ENCODE peak calls at places on chromosomes 1 and 21, in six cellular contexts. N, A, T, Z, P and M are unnamed samples.

GRCh38 chr1:160460683-160461287 is 60.4 kb downstream of the VANGL2 start:
- DNase-seq in P (no peak), T (no peak), A (no peak), Z (no peak), N (no peak), M (no peak)

GRCh38 chr1:17280436-17280835 is 27.6 kb upstream of the PADI4 start:
- DNase-seq in A (no peak), P (no peak), T (no peak), N (no peak), Z (no peak), M (no peak)

GRCh38 chr1:57142999-57143398 is 177.2 kb upstream of the C8B start:
- DNase-seq in Z (no peak), T (no peak), A (no peak), P (no peak), N (no peak), M (no peak)

GRCh38 chr1:194117582-194117981 is 931.2 kb upstream of the B3GALT2 start:
- DNase-seq in Z (no peak), P (no peak), T (peak; percentile 86), N (no peak), A (peak; percentile 48), M (no peak)

GRCh38 chr1:240946926-240947325 is 335.0 kb upstream of the GREM2 start:
- DNase-seq in Z (peak; percentile 73), A (peak; percentile 74), P (peak; percentile 47), T (no peak), N (no peak), M (peak; percentile 20)

GRCh38 chr1:168774241-168774640 is 45.2 kb upstream of the DPT start:
- DNase-seq in P (no peak), A (no peak), N (peak; percentile 68), T (no peak), Z (no peak), M (no peak)

GRCh38 chr1:11690669-11691301 is 725 bp upstream of the DRAXIN start:
- DNase-seq in Z (peak; percentile 9), P (no peak), T (no peak), N (no peak), A (peak; percentile 71), M (peak; percentile 78)

GRCh38 chr1:244241438-244241837 is 190.4 kb downstream of the ZBTB18 start:
- DNase-seq in N (no peak), Z (no peak), P (no peak), A (peak; percentile 65), T (no peak), M (no peak)

GRCh38 chr1:19909971-19910370 is 13.4 kb downstream of the PLA2G2E start:
- DNase-seq in N (no peak), T (no peak), Z (no peak), P (no peak), A (no peak), M (no peak)

GRCh38 chr1:3283849-3284248 is 170.6 kb upstream of the ARHGEF16 start:
- DNase-seq in Z (peak; percentile 39), A (peak; percentile 69), N (no peak), T (peak; percentile 73), P (no peak), M (peak; percentile 77)

GRCh38 chr1:29259802-29260441 is 23.6 kb downstream of the PTPRU start:
- DNase-seq in N (peak; percentile 67), Z (no peak), A (no peak), T (peak; percentile 80), P (no peak), M (peak; percentile 69)

GRCh38 chr1:83883979-83884378 is 115.0 kb downstream of the TTLL7 start:
- DNase-seq in N (no peak), Z (no peak), P (no peak), T (no peak), A (no peak), M (no peak)

GRCh38 chr1:54069792-54070548 is 16.6 kb downstream of the TCEANC2 start:
- DNase-seq in A (peak; percentile 73), N (no peak), Z (no peak), T (no peak), P (peak; percentile 49), M (peak; percentile 85)

DNA sequence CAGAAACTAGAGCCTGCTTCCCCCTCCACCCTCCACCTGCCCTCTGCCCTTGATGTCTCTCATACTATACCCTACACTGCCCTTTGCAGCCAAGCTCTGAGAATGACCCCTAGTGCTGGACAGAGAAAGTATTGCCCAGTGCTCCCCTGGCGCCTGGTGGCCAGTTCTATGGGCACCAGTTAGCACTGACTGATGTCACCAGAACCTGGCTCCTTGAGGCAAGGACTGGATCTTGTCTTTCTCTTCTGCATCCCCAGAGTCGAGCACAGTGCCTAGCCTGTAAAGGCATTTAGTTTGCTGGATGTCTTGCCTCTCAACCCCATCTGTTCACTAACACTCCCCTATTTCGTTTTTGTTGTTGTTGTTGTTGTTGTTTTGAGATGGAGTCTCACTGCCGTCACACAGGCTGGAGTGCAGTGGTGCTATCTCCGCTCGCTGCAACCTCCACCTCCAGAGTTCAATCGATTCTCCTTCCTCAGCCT is 5.9 kb downstream of the PHLDA3 start:
- DNase-seq in T (peak; percentile 77), Z (no peak), A (peak; percentile 55), N (peak; percentile 51), P (no peak), M (no peak)
- TF ChIP-seq CTCF in T (peak; percentile 51), Z (peak; percentile 37), A (peak; percentile 49), N (peak; percentile 47), P (peak; percentile 72), M (no peak)

GRCh38 chr1:26900001-26900814 is at the start of gene GPATCH3:
- DNase-seq in N (peak; percentile 91), T (peak; percentile 88), Z (peak; percentile 80), P (peak; percentile 90), A (peak; percentile 92), M (peak; percentile 91)
- TF ChIP-seq CTCF in N (no peak), T (no peak), Z (no peak), P (no peak), A (no peak), M (no peak)

GRCh38 chr1:22452401-22452963 is 831 bp downstream of the ZBTB40 start:
- DNase-seq in N (peak; percentile 32), A (no peak), T (no peak), P (no peak), Z (no peak), M (no peak)
- TF ChIP-seq CTCF in N (no peak), A (no peak), T (no peak), P (no peak), Z (no peak), M (no peak)

DNA sequence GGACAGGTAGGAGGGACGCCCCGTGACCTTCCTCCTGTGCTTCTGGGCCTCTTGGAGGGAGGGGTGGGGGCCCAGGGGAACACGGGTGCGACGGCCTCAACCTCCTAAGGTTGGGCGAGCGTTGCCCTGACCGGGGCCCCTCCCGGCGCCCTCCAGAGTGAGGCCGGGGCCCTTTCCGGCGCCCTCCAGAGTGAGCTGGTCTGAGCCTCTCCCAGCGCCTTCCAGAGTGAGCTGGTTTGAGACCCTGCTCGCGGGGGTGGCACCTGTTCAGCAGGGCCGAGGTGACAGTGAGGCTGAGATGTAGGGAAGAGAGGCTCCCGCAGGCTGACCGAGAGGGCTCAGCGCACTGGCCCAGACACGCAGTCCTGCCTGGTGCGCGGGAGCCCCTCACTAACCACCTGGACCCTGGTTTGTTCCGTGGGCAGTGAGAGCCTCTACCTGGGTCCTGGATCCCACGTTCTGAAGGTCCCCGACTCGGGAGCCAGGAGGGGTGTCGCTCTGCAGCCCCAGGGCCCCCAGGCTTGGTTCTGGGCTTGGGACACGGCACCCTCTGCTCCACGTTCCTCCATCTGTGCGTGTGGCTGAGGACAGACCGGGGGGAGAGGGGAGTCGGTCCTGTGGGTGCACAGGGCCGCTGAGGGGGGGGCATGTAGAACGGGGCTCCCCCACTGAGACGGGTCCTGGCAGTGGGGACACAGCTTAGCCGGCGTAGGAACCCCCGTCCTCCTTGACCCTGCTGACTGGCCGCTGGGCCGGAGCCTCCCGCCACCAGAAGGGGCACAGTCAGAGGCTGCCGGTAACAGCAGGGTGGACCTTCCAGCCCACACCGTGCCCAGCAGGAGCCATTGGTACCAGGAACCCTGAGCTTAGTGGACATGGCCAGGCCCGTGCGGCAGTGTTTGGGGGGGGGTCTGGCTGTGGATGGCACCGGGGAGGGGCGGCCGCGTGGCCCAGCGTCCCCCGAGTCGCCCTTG is 1.5 kb downstream of the COL6A1 start:
- DNase-seq in A (peak; percentile 38), T (no peak), Z (no peak), P (no peak), N (peak; percentile 17), M (peak; percentile 40)
- TF ChIP-seq CTCF in A (no peak), T (no peak), Z (no peak), P (peak; percentile 29), N (no peak), M (no peak)

DNA sequence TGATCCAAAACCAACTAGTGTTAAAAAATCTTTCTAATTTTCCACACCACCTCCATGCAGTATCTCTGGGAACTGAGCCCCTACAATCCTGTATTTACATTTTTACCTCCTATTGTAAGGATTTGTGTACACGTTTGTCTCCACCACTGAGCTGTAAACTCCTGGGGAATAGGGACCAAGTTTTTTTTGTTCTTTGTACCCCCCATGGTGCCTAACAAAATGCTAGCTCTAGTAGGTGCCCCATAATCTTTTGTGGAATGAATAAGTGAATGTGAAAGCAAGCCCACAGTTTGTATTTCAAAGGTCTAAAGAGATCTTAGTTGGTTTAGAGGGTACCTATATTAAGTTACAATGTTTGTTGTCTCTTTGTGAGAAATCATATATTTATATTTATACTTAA is 879 bp upstream of the WLS start:
- DNase-seq in A (no peak), N (no peak), P (no peak), Z (no peak), T (no peak), M (no peak)
- TF ChIP-seq CTCF in A (no peak), N (no peak), P (no peak), Z (no peak), T (no peak), M (no peak)

GRCh38 chr1:207004931-207005830 is 27.4 kb downstream of the C1orf116 start:
- DNase-seq in Z (peak; percentile 85), A (peak; percentile 82), T (peak; percentile 77), N (no peak), P (peak; percentile 69), M (peak; percentile 59)
- TF ChIP-seq CTCF in Z (peak; percentile 89), A (peak; percentile 100), T (peak; percentile 82), N (peak; percentile 49), P (peak; percentile 92), M (peak; percentile 74)